ENCODE peak calls at places on chromosomes 1 and 21, in four cellular contexts. M is spleen, G is brain microvascular endothelial cell, R is upper lobe of right lung. L is an unnamed sample.
A peak's percentile ranks its signal among the peaks of the same experiment; 100 is the strongest.

GRCh38 chr1:96416690-96417444 is 304.7 kb upstream of the PTBP2 start:
- DNase-seq in M (no peak), R (no peak), G (no peak), L (no peak)

GRCh38 chr1:32062867-32063230 is 9.9 kb upstream of the TMEM39B start:
- DNase-seq in G (no peak), R (no peak), M (no peak), L (no peak)

GRCh38 chr1:240464099-240464498 is 147.9 kb downstream of the GREM2 start:
- DNase-seq in R (no peak), G (no peak), M (no peak), L (no peak)

GRCh38 chr1:97827887-97828286 is 92.9 kb downstream of the DPYD start:
- DNase-seq in R (no peak), G (no peak), M (no peak), L (no peak)

GRCh38 chr1:232367293-232367692 is 262.6 kb downstream of the SIPA1L2 start:
- DNase-seq in R (no peak), G (no peak), M (no peak), L (no peak)

GRCh38 chr1:73781257-73781656 is 416.7 kb downstream of the LRRIQ3 start:
- DNase-seq in G (no peak), M (no peak), R (no peak), L (no peak)

GRCh38 chr1:85464497-85465098 is 361 bp downstream of the DDAH1 start:
- DNase-seq in G (peak; percentile 66), M (peak; percentile 86), R (peak; percentile 88), L (no peak)

GRCh38 chr1:227397356-227397978 is 79.2 kb upstream of the CDC42BPA start:
- DNase-seq in M (no peak), R (no peak), G (no peak), L (no peak)

GRCh38 chr1:2209400-2210083 is 15.0 kb upstream of the FAAP20 start:
- DNase-seq in G (no peak), R (peak; percentile 65), M (peak; percentile 76), L (no peak)

GRCh38 chr1:161981735-161982525 is 41.7 kb downstream of the OLFML2B start:
- DNase-seq in G (no peak), M (no peak), R (no peak), L (no peak)

GRCh38 chr1:10399487-10399917 is 638 bp downstream of the PGD start:
- DNase-seq in M (peak; percentile 83), G (peak; percentile 42), R (peak; percentile 83), L (no peak)

GRCh38 chr21:39650306-39650705 is 37.6 kb downstream of the B3GALT5 start:
- DNase-seq in R (peak; percentile 45), M (no peak), G (no peak), L (no peak)

GRCh38 chr1:159851386-159851785 is 11.1 kb downstream of the VSIG8 start:
- DNase-seq in G (no peak), M (no peak), R (no peak), L (peak; percentile 49)

GRCh38 chr1:10979483-10979920 is 33.0 kb upstream of the TARDBP start:
- DNase-seq in R (no peak), G (no peak), M (no peak), L (no peak)

GRCh38 chr1:222243902-222244301 is 304.0 kb downstream of the HHIPL2 start:
- DNase-seq in R (no peak), M (no peak), G (no peak), L (no peak)

GRCh38 chr1:20663365-20663764 is 2.2 kb upstream of the DDOST start:
- DNase-seq in G (no peak), M (no peak), R (no peak), L (no peak)

GRCh38 chr1:58248067-58248466 is 298.5 kb downstream of the OMA1 start:
- DNase-seq in G (no peak), M (no peak), R (no peak), L (no peak)

GRCh38 chr1:192764675-192765074 is 44.2 kb upstream of the RGS2 start:
- DNase-seq in G (no peak), M (no peak), R (no peak), L (no peak)

GRCh38 chr1:2603521-2604155 is 17.1 kb downstream of the PRXL2B start:
- DNase-seq in M (peak; percentile 62), G (no peak), R (peak; percentile 46), L (peak; percentile 0)

GRCh38 chr1:97562096-97562495 is 358.7 kb downstream of the DPYD start:
- DNase-seq in M (no peak), R (no peak), G (no peak), L (no peak)

GRCh38 chr21:21159253-21159899 is 161.2 kb downstream of the NCAM2 start:
- DNase-seq in G (no peak), M (no peak), R (no peak), L (no peak)

GRCh38 chr1:40395211-40396175 is 22.0 kb downstream of the SMAP2 start:
- DNase-seq in M (no peak), R (no peak), G (no peak), L (no peak)

GRCh38 chr1:2275796-2276536 is 47.8 kb downstream of the SKI start:
- DNase-seq in M (no peak), G (no peak), R (peak; percentile 80), L (no peak)

GRCh38 chr1:200925821-200926220 is 31.1 kb downstream of the INAVA start:
- DNase-seq in R (no peak), M (no peak), G (peak; percentile 45), L (peak; percentile 29)

GRCh38 chr1:152543808-152544207 is 22.8 kb downstream of the LCE3E start:
- DNase-seq in M (no peak), G (no peak), R (no peak), L (peak; percentile 4)

GRCh38 chr1:20439282-20439681 is 46.7 kb downstream of the CAMK2N1 start:
- DNase-seq in G (peak; percentile 30), M (no peak), R (no peak), L (no peak)

DNA sequence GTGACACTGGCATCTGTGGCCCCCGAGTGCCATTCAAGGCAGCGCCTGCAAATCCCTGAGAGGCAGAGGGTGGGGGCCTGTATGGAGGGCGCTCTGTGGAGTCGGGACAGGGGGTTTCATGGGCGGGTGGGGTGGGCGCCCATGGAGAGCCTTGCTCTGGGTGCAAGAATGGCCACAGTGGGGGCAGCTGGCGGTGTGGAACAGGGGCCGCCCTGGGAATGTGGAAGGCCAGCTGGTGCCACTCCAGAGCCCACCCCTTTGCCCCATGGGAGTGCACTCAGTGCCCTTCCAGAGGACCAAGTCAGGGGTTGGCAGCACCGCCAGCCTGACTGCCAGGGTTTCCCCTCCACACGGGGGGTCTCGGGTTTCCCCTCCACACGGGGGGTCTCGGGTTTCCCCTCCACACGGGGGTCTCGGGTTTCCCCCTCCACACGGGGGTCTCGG is 55.0 kb upstream of the TRAPPC10 start:
- DNase-seq in R (no peak), G (no peak), M (no peak), L (no peak)
- H3K27ac ChIP-seq in R (no peak overlapping the region), G (no peak overlapping the region), M (no peak overlapping the region), L (no peak overlapping the region)

DNA sequence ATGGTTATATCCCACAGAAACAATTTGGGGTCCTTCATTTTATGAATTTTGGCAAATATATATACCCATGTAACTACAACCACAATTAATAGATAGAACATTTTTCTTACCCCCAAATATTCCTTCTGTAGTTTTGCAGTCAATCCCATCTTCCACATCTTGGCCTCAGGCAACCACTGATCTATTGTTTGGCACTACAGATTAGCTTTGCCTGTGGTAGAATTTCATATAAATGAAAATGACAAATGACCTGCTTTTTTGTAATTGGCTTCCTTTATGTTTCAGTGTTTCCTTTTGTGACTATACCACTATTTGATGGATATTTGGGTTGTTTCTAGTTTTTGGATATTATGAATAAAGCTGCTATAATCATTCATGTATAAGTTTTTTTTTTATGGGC is 91.5 kb downstream of the MAST2 start:
- DNase-seq in G (no peak), M (no peak), R (no peak), L (no peak)
- H3K27ac ChIP-seq in G (no peak overlapping the region), M (no peak overlapping the region), R (no peak overlapping the region), L (no peak overlapping the region)

GRCh38 chr1:87224209-87224608 is 104.5 kb upstream of the LMO4 start:
- DNase-seq in M (no peak), R (no peak), G (peak; percentile 97), L (no peak)
- H3K27ac ChIP-seq in M (no peak overlapping the region), R (no peak overlapping the region), G (peak overlapping the region; percentile 85), L (no peak overlapping the region)

DNA sequence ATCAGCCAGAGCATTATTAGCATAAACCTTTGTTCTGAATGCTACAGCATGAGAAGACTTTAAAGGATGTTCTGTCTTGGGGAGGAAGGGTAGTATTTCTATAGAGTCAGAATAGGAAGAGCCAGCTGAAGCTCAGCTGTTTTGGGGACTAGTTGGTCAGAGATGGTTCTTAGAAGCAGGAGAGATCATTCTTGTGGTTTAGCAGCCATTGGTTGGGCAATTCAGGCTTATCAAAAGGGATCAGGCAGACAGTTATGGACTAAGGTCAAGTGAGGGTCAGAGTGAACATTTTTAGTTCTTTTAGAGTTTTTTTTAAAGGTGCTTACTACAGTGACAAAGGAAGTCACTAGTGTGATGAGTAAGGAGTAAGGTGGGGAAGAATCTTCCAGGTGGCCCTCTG is 245.5 kb downstream of the RPS6KC1 start:
- DNase-seq in M (no peak), G (no peak), R (no peak), L (no peak)
- H3K27ac ChIP-seq in M (no peak overlapping the region), G (no peak overlapping the region), R (no peak overlapping the region), L (no peak overlapping the region)

DNA sequence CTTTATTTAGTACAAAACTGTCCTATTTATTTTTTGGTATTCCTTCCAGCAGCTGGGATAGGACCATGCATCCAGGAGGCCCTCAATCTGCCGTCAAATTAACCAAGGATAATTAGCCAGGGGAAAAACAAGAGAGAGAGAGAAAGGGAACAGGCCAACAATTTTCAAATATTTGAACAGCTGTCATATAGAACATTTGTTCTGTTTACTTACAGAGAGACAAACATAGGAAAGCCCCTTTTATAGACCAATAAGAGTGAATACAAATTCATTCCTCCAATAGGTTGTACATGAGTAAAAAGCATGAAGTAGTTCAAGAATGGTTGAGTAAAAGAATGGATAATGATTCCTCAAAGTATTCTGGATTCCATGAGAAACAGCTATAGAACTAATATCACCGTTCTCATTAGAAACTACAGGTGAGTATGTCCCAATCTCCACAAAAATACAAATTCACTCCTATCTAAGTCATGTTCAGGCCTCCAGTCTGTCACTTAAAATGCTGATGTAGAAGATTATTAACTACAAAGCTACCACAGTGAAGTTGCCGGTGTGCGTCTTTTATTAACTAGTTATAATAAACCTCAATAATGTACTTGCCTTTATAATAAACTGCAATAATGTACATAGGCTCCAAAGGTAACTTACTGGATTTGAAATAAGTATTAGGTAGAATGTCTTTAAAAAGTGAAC is 64.8 kb upstream of the GNG4 start:
- DNase-seq in G (no peak), M (no peak), R (no peak), L (no peak)
- H3K27ac ChIP-seq in G (no peak overlapping the region), M (no peak overlapping the region), R (no peak overlapping the region), L (no peak overlapping the region)

DNA sequence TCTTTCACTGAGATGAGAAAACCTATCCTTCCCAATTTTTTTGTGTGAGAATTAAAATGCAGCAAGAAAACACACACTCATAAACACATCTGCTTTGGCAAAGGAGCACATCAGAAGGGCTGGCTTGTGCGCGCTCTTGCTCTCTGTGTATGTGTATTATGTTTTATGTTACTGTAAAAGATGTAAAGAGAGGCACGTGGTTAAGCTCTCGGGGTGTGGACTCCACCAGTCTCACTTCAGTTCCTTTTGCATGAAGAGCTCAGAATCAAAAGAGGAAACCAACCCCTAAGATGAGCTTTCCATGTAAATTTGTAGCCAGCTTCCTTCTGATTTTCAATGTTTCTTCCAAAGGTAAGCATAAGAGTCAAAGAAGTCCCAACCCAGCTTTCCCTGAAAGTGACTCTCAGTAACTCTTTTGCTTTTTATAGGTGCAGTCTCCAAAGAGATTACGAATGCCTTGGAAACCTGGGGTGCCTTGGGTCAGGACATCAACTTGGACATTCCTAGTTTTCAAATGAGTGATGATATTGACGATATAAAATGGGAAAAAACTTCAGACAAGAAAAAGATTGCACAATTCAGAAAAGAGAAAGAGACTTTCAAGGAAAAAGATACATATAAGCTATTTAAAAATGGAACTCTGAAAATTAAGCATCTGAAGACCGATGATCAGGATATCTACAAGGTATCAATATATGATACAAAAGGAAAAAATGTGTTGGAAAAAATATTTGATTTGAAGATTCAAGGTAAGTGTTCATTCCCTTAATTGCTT is at the start of gene CD2:
- DNase-seq in R (no peak), G (no peak), M (no peak), L (peak; percentile 34)
- H3K27ac ChIP-seq in R (peak within 1 kb of the TSS; percentile 42), G (no peak within 1 kb of the TSS), M (peak within 1 kb of the TSS; percentile 33), L (peak within 1 kb of the TSS; percentile 89)

GRCh38 chr1:7616953-7617352 is 154.1 kb upstream of the VAMP3 start:
- DNase-seq in R (peak; percentile 25), M (peak; percentile 39), G (no peak), L (no peak)
- H3K27ac ChIP-seq in R (no peak overlapping the region), M (no peak overlapping the region), G (no peak overlapping the region), L (no peak overlapping the region)